ENCODE peak calls at places on chromosomes 5 and 9, in eight cellular contexts. J is ecto neural progenitor cell; V is HEK293T; Y is stimulated activated naive B cell treated with anti-CD40 and anti-IgM and Interleukin-4, amounts not matched to agents 10 μg/mL and 1 μg/mL and 100 μg/mL, for 72 hours; G is H7; S is hepatic stellate cell; U is Peyer's patch; D is activated CD8-positive, alpha-beta memory T cell treated with anti-CD3 and anti-CD28 coated beads, Interleukin-2, amount 50 U/mL, for 48 hours. W is an unnamed sample.

GRCh38 chr5:83991566-83992224 is 271.0 kb upstream of the HAPLN1 start:
- DNase-seq in J (no peak), V (no peak), Y (no peak), G (no peak), S (no peak), U (no peak), D (no peak), W (no peak)

GRCh38 chr5:156329197-156329611 is 2.2 kb downstream of the SGCD start:
- DNase-seq in J (no peak), V (no peak), Y (no peak), G (no peak), S (no peak), U (no peak), D (no peak), W (no peak)

GRCh38 chr9:105295986-105296385 is 51.5 kb downstream of the SLC44A1 start:
- DNase-seq in J (no peak), V (no peak), Y (no peak), G (no peak), S (no peak), U (no peak), D (no peak), W (no peak)

GRCh38 chr5:34490501-34491250 is 165.5 kb upstream of the RAI14 start:
- DNase-seq in J (no peak), V (peak; percentile 54), Y (no peak), G (peak; percentile 76), S (no peak), U (no peak), D (no peak), W (no peak)

GRCh38 chr5:29114331-29114768 is 2076.0 kb upstream of the CDH9 start:
- DNase-seq in J (no peak), V (no peak), Y (no peak), G (no peak), S (no peak), U (no peak), D (no peak), W (no peak)

GRCh38 chr9:86685556-86685955 is 261.8 kb downstream of the GAS1 start:
- DNase-seq in J (no peak), V (no peak), Y (no peak), G (no peak), S (no peak), U (no peak), D (no peak), W (no peak)

GRCh38 chr9:9751996-9752395 is 860.8 kb downstream of the PTPRD start:
- DNase-seq in J (no peak), V (no peak), Y (no peak), G (no peak), S (no peak), U (no peak), D (no peak), W (no peak)

GRCh38 chr9:122050167-122050566 is 42.9 kb downstream of the TTLL11 start:
- DNase-seq in J (no peak), V (no peak), Y (no peak), G (no peak), S (no peak), U (no peak), D (no peak), W (no peak)

GRCh38 chr5:1152771-1153282 is 41.0 kb upstream of the SLC12A7 start:
- DNase-seq in J (no peak), V (no peak), Y (no peak), G (no peak), S (no peak), U (no peak), D (no peak), W (peak; percentile 45)

GRCh38 chr5:58380655-58381054 is 79.2 kb downstream of the PLK2 start:
- DNase-seq in J (no peak), V (no peak), Y (no peak), G (no peak), S (no peak), U (no peak), D (no peak), W (no peak)

GRCh38 chr9:14309403-14309802 is 4.5 kb downstream of the NFIB start:
- DNase-seq in J (no peak), V (no peak), Y (no peak), G (no peak), S (no peak), U (no peak), D (no peak), W (peak; percentile 68)

GRCh38 chr9:8715792-8716191 is 916.2 kb upstream of the DMAC1 start:
- DNase-seq in J (no peak), V (no peak), Y (peak; percentile 43), G (no peak), S (no peak), U (peak; percentile 52), D (no peak), W (no peak)

GRCh38 chr9:91678807-91679206 is 255.2 kb upstream of the NFIL3 start:
- DNase-seq in J (no peak), V (no peak), Y (no peak), G (no peak), S (no peak), U (no peak), D (no peak), W (no peak)

GRCh38 chr9:18605763-18606162 is 131.8 kb downstream of the ADAMTSL1 start:
- DNase-seq in J (no peak), V (no peak), Y (no peak), G (no peak), S (no peak), U (peak; percentile 47), D (no peak), W (no peak)

GRCh38 chr5:124783794-124784193 is 37.4 kb upstream of the ZNF608 start:
- DNase-seq in J (no peak), V (no peak), Y (no peak), G (no peak), S (no peak), U (no peak), D (no peak), W (no peak)

GRCh38 chr9:21994996-21995651 is 533 bp downstream of the CDKN2B-AS1 start:
- DNase-seq in J (peak; percentile 79), V (peak; percentile 67), Y (peak; percentile 86), G (peak; percentile 84), S (peak; percentile 70), U (peak; percentile 93), D (peak; percentile 78), W (no peak)

GRCh38 chr5:153555420-153556114 is 65.1 kb downstream of the GRIA1 start:
- DNase-seq in J (no peak), V (no peak), Y (no peak), G (no peak), S (no peak), U (no peak), D (no peak), W (no peak)

GRCh38 chr5:147532157-147532556 is 22.3 kb upstream of the DPYSL3 start:
- DNase-seq in J (no peak), V (no peak), Y (no peak), G (no peak), S (no peak), U (no peak), D (no peak), W (no peak)

W was measured in COLO829.